ENCODE peak calls at places on chromosomes 16 and 17, in ten cellular contexts. One of them, this sample, is unnamed.

GRCh38 chr17:45411348-45412105 is 21.1 kb downstream of the ARHGAP27 start:
- DNase-seq in lower lobe of right lung: no peak
- DNase-seq in DMS153: no peak
- DNase-seq in NCI-H187: no peak
- DNase-seq in AG08395: no peak
- DNase-seq in activated T-cell treated with anti-CD3 and anti-CD28 coated beads, Interleukin-2, amount 50 U/mL, for 4 hours: no peak
- DNase-seq in NCI-H1105: no peak
- DNase-seq in posterior cingulate gyrus: no peak
- DNase-seq in GM13977: no peak
- DNase-seq in activated naive CD4-positive, alpha-beta T cell: no peak
- DNase-seq in this sample: no peak

GRCh38 chr17:929547-929946 is 50.0 kb downstream of the NXN start:
- DNase-seq in lower lobe of right lung: no peak
- DNase-seq in DMS153: no peak
- DNase-seq in NCI-H187: no peak
- DNase-seq in AG08395: no peak
- DNase-seq in activated T-cell treated with anti-CD3 and anti-CD28 coated beads, Interleukin-2, amount 50 U/mL, for 4 hours: no peak
- DNase-seq in NCI-H1105: no peak
- DNase-seq in posterior cingulate gyrus: no peak
- DNase-seq in GM13977: no peak
- DNase-seq in activated naive CD4-positive, alpha-beta T cell: no peak
- DNase-seq in this sample: no peak

GRCh38 chr17:45131616-45132301 is 556 bp downstream of the PLCD3 start:
- DNase-seq in lower lobe of right lung: peak
- DNase-seq in DMS153: no peak
- DNase-seq in NCI-H187: no peak
- DNase-seq in AG08395: no peak
- DNase-seq in activated T-cell treated with anti-CD3 and anti-CD28 coated beads, Interleukin-2, amount 50 U/mL, for 4 hours: peak
- DNase-seq in NCI-H1105: no peak
- DNase-seq in posterior cingulate gyrus: peak
- DNase-seq in GM13977: peak
- DNase-seq in activated naive CD4-positive, alpha-beta T cell: peak
- DNase-seq in this sample: no peak

GRCh38 chr16:53528797-53529196 is 25.8 kb upstream of the AKTIP start:
- DNase-seq in lower lobe of right lung: no peak
- DNase-seq in DMS153: no peak
- DNase-seq in NCI-H187: no peak
- DNase-seq in AG08395: no peak
- DNase-seq in activated T-cell treated with anti-CD3 and anti-CD28 coated beads, Interleukin-2, amount 50 U/mL, for 4 hours: no peak
- DNase-seq in NCI-H1105: no peak
- DNase-seq in posterior cingulate gyrus: no peak
- DNase-seq in GM13977: no peak
- DNase-seq in activated naive CD4-positive, alpha-beta T cell: no peak
- DNase-seq in this sample: no peak

GRCh38 chr17:66468241-66469087 is 166.1 kb downstream of the PRKCA start:
- DNase-seq in lower lobe of right lung: no peak
- DNase-seq in DMS153: no peak
- DNase-seq in NCI-H187: no peak
- DNase-seq in AG08395: no peak
- DNase-seq in activated T-cell treated with anti-CD3 and anti-CD28 coated beads, Interleukin-2, amount 50 U/mL, for 4 hours: no peak
- DNase-seq in NCI-H1105: no peak
- DNase-seq in posterior cingulate gyrus: peak
- DNase-seq in GM13977: no peak
- DNase-seq in activated naive CD4-positive, alpha-beta T cell: no peak
- DNase-seq in this sample: no peak

GRCh38 chr16:86508947-86509758 is 1.2 kb upstream of the FOXF1 start:
- DNase-seq in lower lobe of right lung: no peak
- DNase-seq in DMS153: no peak
- DNase-seq in NCI-H187: no peak
- DNase-seq in AG08395: peak
- DNase-seq in activated T-cell treated with anti-CD3 and anti-CD28 coated beads, Interleukin-2, amount 50 U/mL, for 4 hours: no peak
- DNase-seq in NCI-H1105: no peak
- DNase-seq in posterior cingulate gyrus: no peak
- DNase-seq in GM13977: peak
- DNase-seq in activated naive CD4-positive, alpha-beta T cell: no peak
- DNase-seq in this sample: no peak

GRCh38 chr16:71927383-71927782 is 32.1 kb downstream of the IST1 start:
- DNase-seq in lower lobe of right lung: no peak
- DNase-seq in DMS153: no peak
- DNase-seq in NCI-H187: no peak
- DNase-seq in AG08395: peak
- DNase-seq in activated T-cell treated with anti-CD3 and anti-CD28 coated beads, Interleukin-2, amount 50 U/mL, for 4 hours: no peak
- DNase-seq in NCI-H1105: no peak
- DNase-seq in posterior cingulate gyrus: no peak
- DNase-seq in GM13977: no peak
- DNase-seq in activated naive CD4-positive, alpha-beta T cell: no peak
- DNase-seq in this sample: no peak

GRCh38 chr16:67865318-67865717 is 7.5 kb upstream of the EDC4 start:
- DNase-seq in lower lobe of right lung: no peak
- DNase-seq in DMS153: no peak
- DNase-seq in NCI-H187: no peak
- DNase-seq in AG08395: peak
- DNase-seq in activated T-cell treated with anti-CD3 and anti-CD28 coated beads, Interleukin-2, amount 50 U/mL, for 4 hours: no peak
- DNase-seq in NCI-H1105: no peak
- DNase-seq in posterior cingulate gyrus: no peak
- DNase-seq in GM13977: no peak
- DNase-seq in activated naive CD4-positive, alpha-beta T cell: no peak
- DNase-seq in this sample: no peak

GRCh38 chr17:3905017-3905486 is 11.2 kb downstream of the P2RX1 start:
- DNase-seq in lower lobe of right lung: no peak
- DNase-seq in DMS153: no peak
- DNase-seq in NCI-H187: no peak
- DNase-seq in AG08395: no peak
- DNase-seq in activated T-cell treated with anti-CD3 and anti-CD28 coated beads, Interleukin-2, amount 50 U/mL, for 4 hours: no peak
- DNase-seq in NCI-H1105: no peak
- DNase-seq in posterior cingulate gyrus: no peak
- DNase-seq in GM13977: no peak
- DNase-seq in activated naive CD4-positive, alpha-beta T cell: no peak
- DNase-seq in this sample: no peak

GRCh38 chr16:89370081-89370511 is 120.3 kb downstream of the ANKRD11 start:
- DNase-seq in lower lobe of right lung: no peak
- DNase-seq in DMS153: no peak
- DNase-seq in NCI-H187: no peak
- DNase-seq in AG08395: peak
- DNase-seq in activated T-cell treated with anti-CD3 and anti-CD28 coated beads, Interleukin-2, amount 50 U/mL, for 4 hours: no peak
- DNase-seq in NCI-H1105: no peak
- DNase-seq in posterior cingulate gyrus: no peak
- DNase-seq in GM13977: no peak
- DNase-seq in activated naive CD4-positive, alpha-beta T cell: no peak
- DNase-seq in this sample: no peak

GRCh38 chr16:12330977-12331376 is 354.4 kb downstream of the SNX29 start:
- DNase-seq in lower lobe of right lung: no peak
- DNase-seq in DMS153: no peak
- DNase-seq in NCI-H187: no peak
- DNase-seq in AG08395: peak
- DNase-seq in activated T-cell treated with anti-CD3 and anti-CD28 coated beads, Interleukin-2, amount 50 U/mL, for 4 hours: no peak
- DNase-seq in NCI-H1105: no peak
- DNase-seq in posterior cingulate gyrus: no peak
- DNase-seq in GM13977: no peak
- DNase-seq in activated naive CD4-positive, alpha-beta T cell: no peak
- DNase-seq in this sample: no peak

GRCh38 chr17:19461681-19462080 is 50.6 kb downstream of the RNF112 start:
- DNase-seq in lower lobe of right lung: no peak
- DNase-seq in DMS153: no peak
- DNase-seq in NCI-H187: no peak
- DNase-seq in AG08395: no peak
- DNase-seq in activated T-cell treated with anti-CD3 and anti-CD28 coated beads, Interleukin-2, amount 50 U/mL, for 4 hours: no peak
- DNase-seq in NCI-H1105: no peak
- DNase-seq in posterior cingulate gyrus: no peak
- DNase-seq in GM13977: no peak
- DNase-seq in activated naive CD4-positive, alpha-beta T cell: no peak
- DNase-seq in this sample: no peak

GRCh38 chr17:12627776-12628491 is 37.8 kb upstream of the MYOCD start:
- DNase-seq in lower lobe of right lung: no peak
- DNase-seq in DMS153: no peak
- DNase-seq in NCI-H187: no peak
- DNase-seq in AG08395: no peak
- DNase-seq in activated T-cell treated with anti-CD3 and anti-CD28 coated beads, Interleukin-2, amount 50 U/mL, for 4 hours: no peak
- DNase-seq in NCI-H1105: no peak
- DNase-seq in posterior cingulate gyrus: no peak
- DNase-seq in GM13977: no peak
- DNase-seq in activated naive CD4-positive, alpha-beta T cell: no peak
- DNase-seq in this sample: no peak

GRCh38 chr16:79485020-79485419 is 115.5 kb downstream of the MAF start:
- DNase-seq in lower lobe of right lung: no peak
- DNase-seq in DMS153: no peak
- DNase-seq in NCI-H187: no peak
- DNase-seq in AG08395: no peak
- DNase-seq in activated T-cell treated with anti-CD3 and anti-CD28 coated beads, Interleukin-2, amount 50 U/mL, for 4 hours: no peak
- DNase-seq in NCI-H1105: no peak
- DNase-seq in posterior cingulate gyrus: no peak
- DNase-seq in GM13977: no peak
- DNase-seq in activated naive CD4-positive, alpha-beta T cell: no peak
- DNase-seq in this sample: no peak

GRCh38 chr17:16269658-16270057 is 52.6 kb downstream of the PIGL start:
- DNase-seq in lower lobe of right lung: no peak
- DNase-seq in DMS153: no peak
- DNase-seq in NCI-H187: no peak
- DNase-seq in AG08395: peak
- DNase-seq in activated T-cell treated with anti-CD3 and anti-CD28 coated beads, Interleukin-2, amount 50 U/mL, for 4 hours: no peak
- DNase-seq in NCI-H1105: no peak
- DNase-seq in posterior cingulate gyrus: no peak
- DNase-seq in GM13977: no peak
- DNase-seq in activated naive CD4-positive, alpha-beta T cell: no peak
- DNase-seq in this sample: no peak

This sample was measured in NCI-H1048.